ENCODE peak calls at places on chromosomes 5 and 9, in four cellular contexts. T, D, U and X are unnamed samples.
A peak's percentile ranks its signal among the peaks of the same experiment; 100 is the strongest.

GRCh38 chr9:76996700-76997099 is 22.8 kb upstream of the FOXB2 start:
- DNase-seq in T (no peak), U (no peak), D (no peak), X (no peak)

GRCh38 chr5:61837788-61838187 is 468.2 kb upstream of the KIF2A start:
- DNase-seq in T (no peak), U (no peak), D (no peak), X (no peak)

GRCh38 chr9:135898634-135899407 is 8.5 kb downstream of the CAMSAP1 start:
- DNase-seq in T (no peak), U (no peak), D (no peak), X (peak; percentile 57)

GRCh38 chr5:53871050-53871449 is 310.6 kb downstream of the NDUFS4 start:
- DNase-seq in U (no peak), D (no peak), T (no peak), X (no peak)

GRCh38 chr9:68980341-68980914 is 33.5 kb downstream of the PRKACG start:
- DNase-seq in T (no peak), U (no peak), D (no peak), X (no peak)

GRCh38 chr5:62460578-62460983 is 48.0 kb downstream of the IPO11 start:
- DNase-seq in D (peak; percentile 22), T (no peak), U (no peak), X (peak; percentile 32)

GRCh38 chr5:71865202-71865601 is 146.1 kb downstream of the CARTPT start:
- DNase-seq in U (no peak), T (no peak), D (no peak), X (no peak)

GRCh38 chr9:136728080-136728547 is 14.6 kb downstream of the LCN10 start:
- DNase-seq in U (peak; percentile 92), D (peak; percentile 20), T (peak; percentile 91), X (no peak)

GRCh38 chr5:135010502-135011354 is 23.3 kb downstream of the PITX1 start:
- DNase-seq in D (no peak), T (no peak), U (no peak), X (no peak)

GRCh38 chr9:104093162-104093561 is 947 bp upstream of the SMC2 start:
- DNase-seq in D (no peak), T (no peak), U (no peak), X (no peak)

GRCh38 chr9:121853617-121854395 is 202.4 kb downstream of the DAB2IP start:
- DNase-seq in U (no peak), D (no peak), T (no peak), X (no peak)

GRCh38 chr9:81787747-81788632 is 98.6 kb upstream of the TLE1 start:
- DNase-seq in T (peak; percentile 24), D (no peak), U (no peak), X (no peak)

GRCh38 chr5:14714706-14715105 is 50.2 kb downstream of the OTULIN start:
- DNase-seq in T (no peak), U (no peak), D (no peak), X (no peak)

GRCh38 chr9:134929560-134930158 is 11.9 kb upstream of the FCN1 start:
- DNase-seq in U (no peak), T (no peak), D (no peak), X (no peak)

GRCh38 chr5:111158105-111158744 is 66.0 kb upstream of the CAMK4 start:
- DNase-seq in U (peak; percentile 85), D (peak; percentile 82), T (peak; percentile 72), X (peak; percentile 52)

GRCh38 chr9:26260238-26260637 is 582.0 kb upstream of the TUSC1 start:
- DNase-seq in D (no peak), U (no peak), T (no peak), X (no peak)

GRCh38 chr9:124220551-124221451 is 36.9 kb upstream of the NEK6 start:
- DNase-seq in D (no peak), T (peak; percentile 76), U (no peak), X (no peak)

GRCh38 chr9:123544007-123544827 is 188.2 kb downstream of the CRB2 start:
- DNase-seq in D (peak; percentile 10), T (no peak), U (no peak), X (peak; percentile 22)

GRCh38 chr5:178322736-178323540 is 90.3 kb upstream of the PHYKPL start:
- DNase-seq in D (no peak), T (no peak), U (no peak), X (no peak)

GRCh38 chr9:23829580-23830458 is 3.8 kb upstream of the ELAVL2 start:
- DNase-seq in T (no peak), D (no peak), U (no peak), X (no peak)

GRCh38 chr9:2181794-2182193 is 166.6 kb downstream of the SMARCA2 start:
- DNase-seq in T (no peak), U (no peak), D (no peak), X (no peak)

GRCh38 chr5:81907012-81907411 is 64.8 kb upstream of the ATG10 start:
- DNase-seq in U (no peak), T (no peak), D (no peak), X (no peak)

GRCh38 chr5:173230741-173231380 is 4.1 kb downstream of the NKX2-5 start:
- DNase-seq in U (no peak), D (no peak), T (no peak), X (no peak)

GRCh38 chr5:173228107-173228506 is 6.9 kb downstream of the NKX2-5 start:
- DNase-seq in D (no peak), U (no peak), T (no peak), X (no peak)

GRCh38 chr5:173229966-173230740 is 4.9 kb downstream of the NKX2-5 start:
- DNase-seq in D (no peak), U (no peak), T (no peak), X (no peak)

GRCh38 chr5:173228639-173229380 is 6.2 kb downstream of the NKX2-5 start:
- DNase-seq in D (no peak), U (no peak), T (no peak), X (no peak)

DNA sequence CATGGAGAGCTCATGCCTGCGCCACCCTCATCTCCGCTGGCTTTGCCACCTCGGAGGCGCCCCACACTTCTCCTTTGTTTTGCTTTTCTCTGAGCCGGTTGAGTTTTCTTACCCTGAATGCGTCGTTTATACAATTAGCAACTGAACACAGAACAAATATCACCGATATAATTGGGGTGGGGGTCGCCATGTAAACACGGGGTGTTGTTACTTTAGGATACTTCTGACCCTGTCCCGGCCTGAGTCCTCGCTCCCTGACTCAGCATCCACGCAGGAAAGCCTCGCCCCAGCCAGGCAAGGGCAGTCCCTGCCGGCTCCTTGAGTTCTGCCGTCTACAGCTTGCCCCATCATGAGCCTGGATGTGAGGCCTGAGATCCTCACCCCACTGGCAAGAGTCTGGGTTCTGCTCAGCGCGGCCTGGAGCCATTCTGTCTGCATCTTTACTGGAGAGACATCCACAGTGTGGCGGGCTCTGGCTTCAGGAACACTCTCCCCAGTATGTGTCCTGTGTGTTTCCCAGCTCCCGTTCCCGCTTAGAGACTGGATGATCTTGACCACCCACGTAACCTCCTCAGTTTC is 5.5 kb downstream of the NKX2-5 start:
- DNase-seq in T (no peak), D (no peak), U (no peak), X (no peak)
- H3K4me3 ChIP-seq in T (no peak overlapping the region), D (no peak overlapping the region), U (no peak overlapping the region), X (no peak overlapping the region)

DNA sequence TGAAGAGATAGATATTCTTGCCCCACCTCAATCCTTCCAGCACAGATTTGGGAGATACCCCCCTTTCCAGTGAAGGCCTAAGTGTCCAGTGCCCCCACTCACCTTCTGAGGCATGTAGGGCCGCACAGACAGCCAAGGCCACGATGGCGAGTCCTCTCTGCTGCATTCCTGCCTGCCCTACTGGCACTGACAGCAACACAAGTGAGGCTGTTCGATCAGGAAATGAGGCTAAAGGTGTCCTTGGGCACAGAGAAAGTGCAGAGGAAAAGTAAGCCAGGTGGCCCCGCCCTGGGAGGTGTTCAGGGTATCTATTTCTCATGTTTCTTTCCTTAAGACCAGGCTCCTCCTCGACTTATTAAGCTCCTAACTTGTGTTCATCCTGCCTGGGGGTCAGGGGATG is at the start of gene CCL28:
- DNase-seq in U (no peak), D (no peak), T (peak; percentile 34), X (no peak)
- H3K27ac ChIP-seq in U (no peak within 1 kb of the TSS), D (no peak within 1 kb of the TSS), T (peak within 1 kb of the TSS; percentile 84), X (no peak within 1 kb of the TSS)

DNA sequence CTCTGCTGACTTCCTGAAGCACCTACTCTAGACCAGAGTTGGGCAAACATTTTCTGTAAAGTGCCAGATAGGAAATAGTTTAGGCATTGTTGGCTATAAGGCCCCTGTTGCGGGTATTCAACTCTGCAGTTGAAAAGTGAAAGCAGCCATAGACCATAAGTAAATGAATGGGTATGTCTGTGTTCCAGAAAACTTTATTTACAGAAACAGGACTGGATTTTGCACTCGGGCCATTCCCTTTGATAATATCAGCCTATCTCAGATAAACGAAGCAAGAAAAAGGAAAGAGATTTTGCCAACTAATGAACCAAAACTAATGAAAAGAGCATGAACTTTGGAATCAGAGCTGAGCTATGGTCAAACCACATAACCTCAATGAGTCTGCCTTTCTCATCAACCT is 184.4 kb downstream of the SAXO1 start:
- DNase-seq in D (no peak), U (no peak), T (no peak), X (no peak)
- H3K4me3 ChIP-seq in D (no peak overlapping the region), U (no peak overlapping the region), T (no peak overlapping the region), X (no peak overlapping the region)

GRCh38 chr9:20070336-20070735 is 281.5 kb upstream of the SLC24A2 start:
- DNase-seq in U (no peak), D (no peak), T (no peak), X (no peak)

GRCh38 chr9:20065076-20065475 is 276.2 kb upstream of the SLC24A2 start:
- DNase-seq in U (no peak), D (no peak), T (no peak), X (no peak)

GRCh38 chr9:20066120-20066519 is 277.3 kb upstream of the SLC24A2 start:
- DNase-seq in U (no peak), T (no peak), D (no peak), X (peak; percentile 53)
- H3K27ac ChIP-seq in U (no peak overlapping the region), T (no peak overlapping the region), D (no peak overlapping the region), X (peak overlapping the region; percentile 40)